ENCODE peak calls at places on chromosomes 4 and X, in seven cellular contexts. One of them, this sample, is unnamed.

GRCh38 chr4:40121515-40121914 is 64.9 kb downstream of the N4BP2 start:
- DNase-seq in Jurkat, Clone E6-1: peak
- DNase-seq in A673: peak
- DNase-seq in cardiac muscle cell: no peak
- DNase-seq in bronchial epithelial cell: peak
- DNase-seq in coronary artery: no peak
- DNase-seq in thyroid gland: no peak
- DNase-seq in this sample: peak

GRCh38 chrX:131728295-131729145 is 184.6 kb downstream of the OR13H1 start:
- DNase-seq in Jurkat, Clone E6-1: no peak
- DNase-seq in A673: peak
- DNase-seq in cardiac muscle cell: no peak
- DNase-seq in bronchial epithelial cell: no peak
- DNase-seq in coronary artery: peak
- DNase-seq in thyroid gland: no peak
- DNase-seq in this sample: peak

GRCh38 chr4:123597586-123597985 is 201.0 kb downstream of the SPRY1 start:
- DNase-seq in Jurkat, Clone E6-1: no peak
- DNase-seq in A673: no peak
- DNase-seq in cardiac muscle cell: no peak
- DNase-seq in bronchial epithelial cell: peak
- DNase-seq in coronary artery: no peak
- DNase-seq in thyroid gland: no peak
- DNase-seq in this sample: peak

GRCh38 chr4:109041463-109041862 is 261.0 kb downstream of the COL25A1 start:
- DNase-seq in Jurkat, Clone E6-1: no peak
- DNase-seq in A673: no peak
- DNase-seq in cardiac muscle cell: no peak
- DNase-seq in bronchial epithelial cell: no peak
- DNase-seq in coronary artery: no peak
- DNase-seq in thyroid gland: no peak
- DNase-seq in this sample: peak

GRCh38 chr4:65381648-65382047 is 288.6 kb downstream of the EPHA5 start:
- DNase-seq in Jurkat, Clone E6-1: no peak
- DNase-seq in A673: no peak
- DNase-seq in cardiac muscle cell: no peak
- DNase-seq in bronchial epithelial cell: no peak
- DNase-seq in coronary artery: no peak
- DNase-seq in thyroid gland: no peak
- DNase-seq in this sample: no peak

GRCh38 chrX:76398970-76399369 is 28.5 kb upstream of the MAGEE1 start:
- DNase-seq in Jurkat, Clone E6-1: no peak
- DNase-seq in A673: no peak
- DNase-seq in cardiac muscle cell: no peak
- DNase-seq in bronchial epithelial cell: no peak
- DNase-seq in coronary artery: no peak
- DNase-seq in thyroid gland: no peak
- DNase-seq in this sample: no peak

GRCh38 chrX:2650865-2651264 is 40.2 kb upstream of the CD99 start:
- DNase-seq in Jurkat, Clone E6-1: no peak
- DNase-seq in A673: peak
- DNase-seq in cardiac muscle cell: no peak
- DNase-seq in bronchial epithelial cell: no peak
- DNase-seq in coronary artery: no peak
- DNase-seq in thyroid gland: no peak
- DNase-seq in this sample: no peak

GRCh38 chr4:151415978-151416377 is 7.0 kb downstream of the FHIP1A start:
- DNase-seq in Jurkat, Clone E6-1: no peak
- DNase-seq in A673: no peak
- DNase-seq in cardiac muscle cell: no peak
- DNase-seq in bronchial epithelial cell: peak
- DNase-seq in coronary artery: no peak
- DNase-seq in thyroid gland: no peak
- DNase-seq in this sample: peak

GRCh38 chr4:82839624-82840023 is 41.0 kb upstream of the SCD5 start:
- DNase-seq in Jurkat, Clone E6-1: no peak
- DNase-seq in A673: no peak
- DNase-seq in cardiac muscle cell: no peak
- DNase-seq in bronchial epithelial cell: no peak
- DNase-seq in coronary artery: no peak
- DNase-seq in thyroid gland: no peak
- DNase-seq in this sample: no peak

GRCh38 chrX:101291204-101291603 is at the start of gene TAF7L:
- DNase-seq in Jurkat, Clone E6-1: no peak
- DNase-seq in A673: no peak
- DNase-seq in cardiac muscle cell: no peak
- DNase-seq in bronchial epithelial cell: no peak
- DNase-seq in coronary artery: no peak
- DNase-seq in thyroid gland: no peak
- DNase-seq in this sample: no peak

GRCh38 chr4:80221161-80221560 is 23.9 kb downstream of the PRDM8 start:
- DNase-seq in Jurkat, Clone E6-1: no peak
- DNase-seq in A673: no peak
- DNase-seq in cardiac muscle cell: no peak
- DNase-seq in bronchial epithelial cell: no peak
- DNase-seq in coronary artery: no peak
- DNase-seq in thyroid gland: no peak
- DNase-seq in this sample: no peak

GRCh38 chr4:4492161-4492847 is 49.5 kb downstream of the STX18 start:
- DNase-seq in Jurkat, Clone E6-1: no peak
- DNase-seq in A673: peak
- DNase-seq in cardiac muscle cell: no peak
- DNase-seq in bronchial epithelial cell: no peak
- DNase-seq in coronary artery: no peak
- DNase-seq in thyroid gland: no peak
- DNase-seq in this sample: no peak

GRCh38 chr4:84531689-84532088 is 32.6 kb upstream of the NKX6-1 start:
- DNase-seq in Jurkat, Clone E6-1: no peak
- DNase-seq in A673: no peak
- DNase-seq in cardiac muscle cell: no peak
- DNase-seq in bronchial epithelial cell: peak
- DNase-seq in coronary artery: no peak
- DNase-seq in thyroid gland: no peak
- DNase-seq in this sample: no peak

GRCh38 chr4:41022116-41022515 is 192.2 kb downstream of the APBB2 start:
- DNase-seq in Jurkat, Clone E6-1: no peak
- DNase-seq in A673: no peak
- DNase-seq in cardiac muscle cell: no peak
- DNase-seq in bronchial epithelial cell: no peak
- DNase-seq in coronary artery: no peak
- DNase-seq in thyroid gland: no peak
- DNase-seq in this sample: no peak

GRCh38 chr4:137707626-137708025 is 175.3 kb upstream of the PCDH18 start:
- DNase-seq in Jurkat, Clone E6-1: no peak
- DNase-seq in A673: no peak
- DNase-seq in cardiac muscle cell: no peak
- DNase-seq in bronchial epithelial cell: peak
- DNase-seq in coronary artery: no peak
- DNase-seq in thyroid gland: no peak
- DNase-seq in this sample: peak

GRCh38 chr4:137703225-137703624 is 170.9 kb upstream of the PCDH18 start:
- DNase-seq in Jurkat, Clone E6-1: no peak
- DNase-seq in A673: no peak
- DNase-seq in cardiac muscle cell: no peak
- DNase-seq in bronchial epithelial cell: no peak
- DNase-seq in coronary artery: no peak
- DNase-seq in thyroid gland: no peak
- DNase-seq in this sample: no peak

GRCh38 chr4:137707221-137707620 is 174.9 kb upstream of the PCDH18 start:
- DNase-seq in Jurkat, Clone E6-1: no peak
- DNase-seq in A673: no peak
- DNase-seq in cardiac muscle cell: no peak
- DNase-seq in bronchial epithelial cell: no peak
- DNase-seq in coronary artery: no peak
- DNase-seq in thyroid gland: no peak
- DNase-seq in this sample: no peak

GRCh38 chr4:137700751-137701150 is 168.5 kb upstream of the PCDH18 start:
- DNase-seq in Jurkat, Clone E6-1: no peak
- DNase-seq in A673: no peak
- DNase-seq in cardiac muscle cell: no peak
- DNase-seq in bronchial epithelial cell: no peak
- DNase-seq in coronary artery: no peak
- DNase-seq in thyroid gland: no peak
- DNase-seq in this sample: no peak

GRCh38 chr4:137705171-137705783 is 173.0 kb upstream of the PCDH18 start:
- DNase-seq in Jurkat, Clone E6-1: no peak
- DNase-seq in A673: no peak
- DNase-seq in cardiac muscle cell: peak
- DNase-seq in bronchial epithelial cell: peak
- DNase-seq in coronary artery: no peak
- DNase-seq in thyroid gland: no peak
- DNase-seq in this sample: peak
- H3K4me3 ChIP-seq in Jurkat, Clone E6-1: no peak
- H3K4me3 ChIP-seq in A673: no peak
- H3K4me3 ChIP-seq in cardiac muscle cell: no peak
- H3K4me3 ChIP-seq in bronchial epithelial cell: no peak
- H3K4me3 ChIP-seq in coronary artery: peak
- H3K4me3 ChIP-seq in thyroid gland: no peak
- H3K4me3 ChIP-seq in this sample: no peak

GRCh38 chrX:153501530-153501929 is 6.8 kb downstream of the BGN start:
- DNase-seq in Jurkat, Clone E6-1: no peak
- DNase-seq in A673: no peak
- DNase-seq in cardiac muscle cell: no peak
- DNase-seq in bronchial epithelial cell: no peak
- DNase-seq in coronary artery: no peak
- DNase-seq in thyroid gland: no peak
- DNase-seq in this sample: no peak
- H3K4me3 ChIP-seq in Jurkat, Clone E6-1: no peak
- H3K4me3 ChIP-seq in A673: no peak
- H3K4me3 ChIP-seq in cardiac muscle cell: no peak
- H3K4me3 ChIP-seq in bronchial epithelial cell: no peak
- H3K4me3 ChIP-seq in coronary artery: peak
- H3K4me3 ChIP-seq in thyroid gland: no peak
- H3K4me3 ChIP-seq in this sample: no peak

GRCh38 chr4:971670-972500 is 1.5 kb downstream of the DGKQ start:
- DNase-seq in Jurkat, Clone E6-1: no peak
- DNase-seq in A673: no peak
- DNase-seq in cardiac muscle cell: no peak
- DNase-seq in bronchial epithelial cell: no peak
- DNase-seq in coronary artery: no peak
- DNase-seq in thyroid gland: no peak
- DNase-seq in this sample: no peak
- H3K4me3 ChIP-seq in Jurkat, Clone E6-1: peak
- H3K4me3 ChIP-seq in A673: peak
- H3K4me3 ChIP-seq in cardiac muscle cell: peak
- H3K4me3 ChIP-seq in bronchial epithelial cell: peak
- H3K4me3 ChIP-seq in coronary artery: peak
- H3K4me3 ChIP-seq in thyroid gland: peak
- H3K4me3 ChIP-seq in this sample: peak

DNA sequence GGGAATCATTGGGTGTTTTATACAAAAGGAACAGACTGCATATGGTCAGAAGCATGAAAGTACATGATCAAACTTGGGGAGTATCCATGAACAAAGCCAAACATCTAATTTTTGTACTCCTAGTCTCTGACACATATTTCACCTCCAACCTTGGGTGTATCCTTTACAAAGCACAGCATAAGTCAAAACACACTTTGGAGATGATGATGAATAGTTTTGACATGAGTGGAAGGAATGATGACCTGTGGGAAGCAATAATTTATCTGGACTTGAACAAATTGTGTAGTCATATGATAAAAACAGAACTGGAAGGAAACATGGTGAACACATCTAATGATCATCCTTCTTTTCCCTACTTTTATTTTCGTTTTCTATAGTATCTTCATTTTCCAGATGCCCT is 108.7 kb upstream of the PLS3 start:
- DNase-seq in Jurkat, Clone E6-1: no peak
- DNase-seq in A673: no peak
- DNase-seq in cardiac muscle cell: no peak
- DNase-seq in bronchial epithelial cell: peak
- DNase-seq in coronary artery: no peak
- DNase-seq in thyroid gland: no peak
- DNase-seq in this sample: no peak
- H3K4me3 ChIP-seq in Jurkat, Clone E6-1: no peak
- H3K4me3 ChIP-seq in A673: no peak
- H3K4me3 ChIP-seq in cardiac muscle cell: no peak
- H3K4me3 ChIP-seq in bronchial epithelial cell: no peak
- H3K4me3 ChIP-seq in coronary artery: no peak
- H3K4me3 ChIP-seq in thyroid gland: no peak
- H3K4me3 ChIP-seq in this sample: no peak

DNA sequence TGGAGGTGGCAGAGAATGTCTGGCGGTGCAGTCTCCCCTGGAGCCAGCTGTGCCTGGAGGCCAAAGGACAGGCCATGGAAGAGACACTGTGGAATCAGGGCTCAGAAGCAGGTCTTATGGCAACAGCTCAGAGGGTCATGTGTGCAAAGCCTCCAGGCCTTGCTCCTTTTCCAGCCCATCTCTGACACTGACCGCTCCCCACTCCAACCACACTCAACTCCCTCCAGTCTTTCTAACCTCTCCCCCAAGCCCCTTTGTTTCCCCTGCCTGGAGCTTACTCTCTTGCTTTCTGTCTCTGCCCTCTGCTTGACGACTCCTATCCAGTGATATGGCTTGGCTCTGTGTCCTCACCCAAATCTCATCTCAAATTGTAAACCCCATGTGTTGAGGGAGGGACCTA is 34.2 kb upstream of the CRMP1 start:
- DNase-seq in Jurkat, Clone E6-1: no peak
- DNase-seq in A673: no peak
- DNase-seq in cardiac muscle cell: no peak
- DNase-seq in bronchial epithelial cell: no peak
- DNase-seq in coronary artery: no peak
- DNase-seq in thyroid gland: no peak
- DNase-seq in this sample: no peak
- H3K4me3 ChIP-seq in Jurkat, Clone E6-1: no peak
- H3K4me3 ChIP-seq in A673: no peak
- H3K4me3 ChIP-seq in cardiac muscle cell: no peak
- H3K4me3 ChIP-seq in bronchial epithelial cell: no peak
- H3K4me3 ChIP-seq in coronary artery: no peak
- H3K4me3 ChIP-seq in thyroid gland: no peak
- H3K4me3 ChIP-seq in this sample: no peak

This sample was measured in astrocyte of the cerebellum.